ENCODE peak calls at places on chromosomes 12 and 14, in five cellular contexts. One of them, this sample, is unnamed.

GRCh38 chr12:86264451-86265328 is 8.5 kb upstream of the MGAT4C start:
- DNase-seq in coronary artery: no peak
- DNase-seq in HCT116: no peak
- DNase-seq in lung: peak
- DNase-seq in activated naive CD4-positive, alpha-beta T cell treated with anti-CD3 and anti-CD28 coated beads for 36 hours: no peak
- DNase-seq in this sample: no peak

GRCh38 chr14:36829547-36829946 is 167.9 kb downstream of the PAX9 start:
- DNase-seq in coronary artery: no peak
- DNase-seq in HCT116: no peak
- DNase-seq in lung: no peak
- DNase-seq in activated naive CD4-positive, alpha-beta T cell treated with anti-CD3 and anti-CD28 coated beads for 36 hours: no peak
- DNase-seq in this sample: no peak

GRCh38 chr12:123094349-123095073 is 56.4 kb downstream of the PITPNM2 start:
- DNase-seq in coronary artery: no peak
- DNase-seq in HCT116: peak
- DNase-seq in lung: no peak
- DNase-seq in activated naive CD4-positive, alpha-beta T cell treated with anti-CD3 and anti-CD28 coated beads for 36 hours: no peak
- DNase-seq in this sample: no peak

GRCh38 chr12:76863811-76864210 is 15.0 kb downstream of the CSRP2 start:
- DNase-seq in coronary artery: no peak
- DNase-seq in HCT116: no peak
- DNase-seq in lung: no peak
- DNase-seq in activated naive CD4-positive, alpha-beta T cell treated with anti-CD3 and anti-CD28 coated beads for 36 hours: no peak
- DNase-seq in this sample: no peak

GRCh38 chr14:22556021-22556989 is 32.7 kb downstream of the DAD1 start:
- DNase-seq in coronary artery: no peak
- DNase-seq in HCT116: no peak
- DNase-seq in lung: peak
- DNase-seq in activated naive CD4-positive, alpha-beta T cell treated with anti-CD3 and anti-CD28 coated beads for 36 hours: peak
- DNase-seq in this sample: no peak

GRCh38 chr12:117774986-117775775 is 193.6 kb downstream of the KSR2 start:
- DNase-seq in coronary artery: no peak
- DNase-seq in HCT116: no peak
- DNase-seq in lung: no peak
- DNase-seq in activated naive CD4-positive, alpha-beta T cell treated with anti-CD3 and anti-CD28 coated beads for 36 hours: no peak
- DNase-seq in this sample: no peak

GRCh38 chr14:61875483-61875882 is 113.3 kb downstream of the SNAPC1 start:
- DNase-seq in coronary artery: no peak
- DNase-seq in HCT116: no peak
- DNase-seq in lung: no peak
- DNase-seq in activated naive CD4-positive, alpha-beta T cell treated with anti-CD3 and anti-CD28 coated beads for 36 hours: no peak
- DNase-seq in this sample: no peak

GRCh38 chr12:65205886-65206285 is 36.5 kb downstream of the LEMD3 start:
- DNase-seq in coronary artery: no peak
- DNase-seq in HCT116: no peak
- DNase-seq in lung: no peak
- DNase-seq in activated naive CD4-positive, alpha-beta T cell treated with anti-CD3 and anti-CD28 coated beads for 36 hours: no peak
- DNase-seq in this sample: no peak

GRCh38 chr12:51023625-51024395 is 2.4 kb downstream of the SLC11A2 start:
- DNase-seq in coronary artery: no peak
- DNase-seq in HCT116: no peak
- DNase-seq in lung: no peak
- DNase-seq in activated naive CD4-positive, alpha-beta T cell treated with anti-CD3 and anti-CD28 coated beads for 36 hours: no peak
- DNase-seq in this sample: no peak

GRCh38 chr14:85415015-85415712 is 114.8 kb upstream of the FLRT2 start:
- DNase-seq in coronary artery: no peak
- DNase-seq in HCT116: no peak
- DNase-seq in lung: peak
- DNase-seq in activated naive CD4-positive, alpha-beta T cell treated with anti-CD3 and anti-CD28 coated beads for 36 hours: no peak
- DNase-seq in this sample: no peak

GRCh38 chr12:47754881-47755280 is 3.8 kb downstream of the RAPGEF3 start:
- DNase-seq in coronary artery: no peak
- DNase-seq in HCT116: no peak
- DNase-seq in lung: peak
- DNase-seq in activated naive CD4-positive, alpha-beta T cell treated with anti-CD3 and anti-CD28 coated beads for 36 hours: no peak
- DNase-seq in this sample: no peak

GRCh38 chr14:79186523-79186922 is 1016.4 kb downstream of the NRXN3 start:
- DNase-seq in coronary artery: no peak
- DNase-seq in HCT116: no peak
- DNase-seq in lung: no peak
- DNase-seq in activated naive CD4-positive, alpha-beta T cell treated with anti-CD3 and anti-CD28 coated beads for 36 hours: no peak
- DNase-seq in this sample: no peak

GRCh38 chr12:120100630-120101029 is 15.9 kb downstream of the RAB35 start:
- DNase-seq in coronary artery: peak
- DNase-seq in HCT116: no peak
- DNase-seq in lung: no peak
- DNase-seq in activated naive CD4-positive, alpha-beta T cell treated with anti-CD3 and anti-CD28 coated beads for 36 hours: no peak
- DNase-seq in this sample: no peak

GRCh38 chr12:114779647-114780046 is 95.7 kb upstream of the TBX3 start:
- DNase-seq in coronary artery: no peak
- DNase-seq in HCT116: no peak
- DNase-seq in lung: no peak
- DNase-seq in activated naive CD4-positive, alpha-beta T cell treated with anti-CD3 and anti-CD28 coated beads for 36 hours: no peak
- DNase-seq in this sample: no peak

GRCh38 chr14:76917759-76918175 is 91.6 kb downstream of the LRRC74A start:
- DNase-seq in coronary artery: no peak
- DNase-seq in HCT116: no peak
- DNase-seq in lung: peak
- DNase-seq in activated naive CD4-positive, alpha-beta T cell treated with anti-CD3 and anti-CD28 coated beads for 36 hours: no peak
- DNase-seq in this sample: no peak

This sample was measured in vagina.